ENCODE peak calls at places on chromosome 4, in eight cellular contexts. S, G, U, T, X, J, W and Q are unnamed samples.
A peak's percentile ranks its signal among the peaks of the same experiment; 100 is the strongest.

GRCh38 chr4:124641715-124642380 is 70.7 kb downstream of the ANKRD50 start:
- DNase-seq in S (no peak), G (no peak), U (peak; percentile 2), T (no peak), X (no peak), J (peak; percentile 83), W (peak; percentile 89), Q (no peak)

GRCh38 chr4:141797966-141798365 is 161.6 kb downstream of the IL15 start:
- DNase-seq in S (no peak), G (no peak), U (no peak), T (no peak), X (no peak), J (peak; percentile 37), W (no peak), Q (no peak)

GRCh38 chr4:99857302-99857701 is 36.9 kb downstream of the LAMTOR3 start:
- DNase-seq in S (no peak), G (no peak), U (no peak), T (no peak), X (no peak), J (no peak), W (no peak), Q (no peak)

GRCh38 chr4:108834787-108835384 is 72.0 kb upstream of the ETNPPL start:
- DNase-seq in S (no peak), G (no peak), U (no peak), T (no peak), X (no peak), J (peak; percentile 65), W (peak; percentile 50), Q (no peak)

GRCh38 chr4:94451669-94452475 is at the start of gene PDLIM5:
- DNase-seq in S (peak; percentile 84), G (peak; percentile 95), U (peak; percentile 49), T (peak; percentile 96), X (peak; percentile 72), J (peak; percentile 71), W (peak; percentile 96), Q (peak; percentile 86)

GRCh38 chr4:139574641-139575040 is 18.6 kb upstream of the SETD7 start:
- DNase-seq in S (no peak), G (no peak), U (no peak), T (no peak), X (no peak), J (no peak), W (no peak), Q (no peak)

GRCh38 chr4:169815606-169816005 is 57.9 kb upstream of the HPF1 start:
- DNase-seq in S (no peak), G (no peak), U (peak; percentile 38), T (no peak), X (no peak), J (no peak), W (peak; percentile 70), Q (no peak)

GRCh38 chr4:153341575-153342090 is 2.9 kb upstream of the MND1 start:
- DNase-seq in S (no peak), G (no peak), U (no peak), T (peak; percentile 33), X (no peak), J (peak; percentile 66), W (peak; percentile 50), Q (no peak)

GRCh38 chr4:8592366-8593267 is at the start of gene CPZ:
- DNase-seq in S (no peak), G (no peak), U (no peak), T (no peak), X (no peak), J (no peak), W (no peak), Q (no peak)

GRCh38 chr4:25440478-25441030 is 63.5 kb downstream of the ANAPC4 start:
- DNase-seq in S (no peak), G (no peak), U (no peak), T (no peak), X (no peak), J (no peak), W (no peak), Q (no peak)

GRCh38 chr4:11436673-11437072 is 8.0 kb upstream of the HS3ST1 start:
- DNase-seq in S (no peak), G (no peak), U (no peak), T (peak; percentile 35), X (no peak), J (no peak), W (peak; percentile 63), Q (no peak)

GRCh38 chr4:4820264-4820663 is 39.2 kb upstream of the MSX1 start:
- DNase-seq in S (no peak), G (no peak), U (no peak), T (no peak), X (no peak), J (no peak), W (no peak), Q (no peak)

GRCh38 chr4:113682730-113683129 is 78.8 kb downstream of the CAMK2D start:
- DNase-seq in S (no peak), G (no peak), U (no peak), T (no peak), X (no peak), J (peak; percentile 42), W (peak; percentile 32), Q (no peak)

GRCh38 chr4:6198278-6198677 is 2.1 kb downstream of the JAKMIP1 start:
- DNase-seq in S (peak; percentile 57), G (no peak), U (no peak), T (no peak), X (no peak), J (no peak), W (no peak), Q (no peak)

GRCh38 chr4:3523146-3523627 is 9.0 kb downstream of the LRPAP1 start:
- DNase-seq in S (no peak), G (peak; percentile 50), U (no peak), T (no peak), X (no peak), J (no peak), W (no peak), Q (no peak)

GRCh38 chr4:108885211-108885610 is 122.4 kb upstream of the ETNPPL start:
- DNase-seq in S (no peak), G (no peak), U (no peak), T (no peak), X (no peak), J (peak; percentile 42), W (no peak), Q (no peak)

GRCh38 chr4:47032405-47033106 is 1.2 kb downstream of the GABRB1 start:
- DNase-seq in S (peak; percentile 31), G (no peak), U (peak; percentile 4), T (peak; percentile 27), X (no peak), J (no peak), W (peak; percentile 14), Q (peak; percentile 75)

DNA sequence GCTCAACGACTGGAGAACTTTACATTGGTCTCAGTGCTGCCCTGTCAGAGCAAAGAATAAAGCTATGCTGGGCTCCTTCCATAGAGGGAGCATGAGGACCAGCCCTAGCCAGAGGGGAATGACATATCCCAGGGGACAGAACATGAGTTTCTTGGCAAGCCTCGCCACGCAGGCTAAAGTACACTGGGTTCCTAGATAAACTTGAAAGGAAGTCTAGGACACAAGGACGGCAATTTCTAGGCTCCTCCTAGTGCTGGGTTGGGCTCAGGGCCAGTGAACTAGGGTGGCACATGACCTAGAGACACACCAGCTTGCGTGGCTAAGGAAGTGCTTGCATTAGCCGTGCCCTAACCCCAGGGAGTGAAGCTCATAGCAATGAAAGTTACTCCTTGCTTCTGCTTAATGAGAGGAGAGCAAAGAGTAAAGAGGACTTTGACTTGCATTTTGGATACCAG is 141.0 kb downstream of the MAB21L2 start:
- DNase-seq in S (no peak), G (peak; percentile 73), U (no peak), T (no peak), X (no peak), J (no peak), W (peak; percentile 10), Q (no peak)
- TF ChIP-seq CTCF in S (no peak), G (peak; percentile 12), U (no peak), T (no peak), X (no peak), J (no peak), W (peak; percentile 52), Q (no peak)

GRCh38 chr4:157514711-157515110 is 294.2 kb downstream of the GRIA2 start:
- DNase-seq in S (no peak), G (no peak), U (no peak), T (no peak), X (no peak), J (no peak), W (no peak), Q (no peak)
- TF ChIP-seq CTCF in S (no peak), G (no peak), U (no peak), T (no peak), X (peak; percentile 19), J (no peak), W (peak; percentile 35), Q (peak; percentile 59)

GRCh38 chr4:175953960-175954521 is 111.6 kb upstream of the WDR17 start:
- DNase-seq in S (no peak), G (no peak), U (no peak), T (peak; percentile 32), X (no peak), J (no peak), W (no peak), Q (no peak)
- TF ChIP-seq CTCF in S (no peak), G (no peak), U (no peak), T (no peak), X (peak; percentile 42), J (peak; percentile 18), W (peak; percentile 38), Q (no peak)

DNA sequence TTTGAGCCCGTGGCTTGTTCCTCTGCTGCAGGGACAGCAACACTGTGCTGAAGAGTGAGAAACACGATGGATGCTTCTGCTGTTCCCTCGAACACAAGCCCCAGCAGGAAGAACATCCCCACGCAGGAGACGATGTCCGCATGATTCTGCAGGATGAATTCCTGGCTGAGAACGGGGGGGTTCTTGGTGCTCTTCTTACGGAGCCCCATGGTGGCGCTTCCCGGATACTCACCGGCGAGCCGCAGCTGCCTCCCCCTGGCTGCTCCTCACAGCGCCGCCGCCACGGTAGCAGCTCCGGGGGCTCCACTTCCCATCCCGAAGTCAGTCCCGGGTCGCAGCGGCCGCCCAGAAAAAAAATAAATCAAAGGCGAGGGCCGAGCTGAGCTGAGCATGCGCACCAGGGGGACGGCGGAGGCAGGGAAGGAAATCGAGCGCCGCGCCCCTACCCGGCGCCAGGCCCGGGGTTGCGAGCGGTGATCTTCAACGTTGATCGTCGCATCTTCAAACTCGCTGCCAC is at the start of gene TRAM1L1:
- DNase-seq in S (no peak), G (peak; percentile 73), U (peak; percentile 26), T (no peak), X (no peak), J (no peak), W (peak; percentile 41), Q (peak; percentile 75)
- TF ChIP-seq CTCF in S (no peak), G (no peak), U (no peak), T (no peak), X (no peak), J (no peak), W (peak; percentile 24), Q (peak; percentile 35)

GRCh38 chr4:75935628-75936027 is 5.2 kb downstream of the NAAA start:
- DNase-seq in S (no peak), G (no peak), U (no peak), T (no peak), X (no peak), J (no peak), W (no peak), Q (no peak)

GRCh38 chr4:75939890-75940691 is 722 bp downstream of the NAAA start:
- DNase-seq in S (peak; percentile 49), G (peak; percentile 88), U (peak; percentile 84), T (peak; percentile 77), X (no peak), J (peak; percentile 35), W (peak; percentile 17), Q (peak; percentile 36)

GRCh38 chr4:75940692-75941253 is at the start of gene NAAA:
- DNase-seq in S (peak; percentile 76), G (peak; percentile 92), U (peak; percentile 66), T (peak; percentile 89), X (no peak), J (peak; percentile 67), W (peak; percentile 53), Q (no peak)
- TF ChIP-seq CTCF in S (no peak), G (peak; percentile 55), U (peak; percentile 34), T (no peak), X (no peak), J (peak; percentile 58), W (no peak), Q (no peak)